ENCODE peak calls at places on chromosomes 1 and 21, in six cellular contexts. One of them, this sample, is unnamed.

GRCh38 chr1:212962509-212962908 is 12.2 kb downstream of the VASH2 start:
- DNase-seq in A549: no peak
- DNase-seq in HFF-Myc: no peak
- DNase-seq in lung: no peak
- DNase-seq in left ventricle myocardium inferior: no peak
- DNase-seq in neural progenitor cell: no peak
- DNase-seq in this sample: no peak

GRCh38 chr1:2819429-2819828 is 17.9 kb upstream of the TTC34 start:
- DNase-seq in A549: no peak
- DNase-seq in HFF-Myc: no peak
- DNase-seq in lung: no peak
- DNase-seq in left ventricle myocardium inferior: no peak
- DNase-seq in neural progenitor cell: no peak
- DNase-seq in this sample: no peak

GRCh38 chr1:36968730-36969129 is 65.6 kb downstream of the GRIK3 start:
- DNase-seq in A549: no peak
- DNase-seq in HFF-Myc: no peak
- DNase-seq in lung: no peak
- DNase-seq in left ventricle myocardium inferior: no peak
- DNase-seq in neural progenitor cell: no peak
- DNase-seq in this sample: no peak

GRCh38 chr1:174721246-174721645 is 273.5 kb downstream of the GPR52 start:
- DNase-seq in A549: no peak
- DNase-seq in HFF-Myc: no peak
- DNase-seq in lung: no peak
- DNase-seq in left ventricle myocardium inferior: no peak
- DNase-seq in neural progenitor cell: no peak
- DNase-seq in this sample: no peak

GRCh38 chr1:234529095-234529494 is 50.1 kb upstream of the TARBP1 start:
- DNase-seq in A549: no peak
- DNase-seq in HFF-Myc: no peak
- DNase-seq in lung: no peak
- DNase-seq in left ventricle myocardium inferior: no peak
- DNase-seq in neural progenitor cell: no peak
- DNase-seq in this sample: no peak

GRCh38 chr1:223337174-223337869 is 26.7 kb downstream of the SUSD4 start:
- DNase-seq in A549: no peak
- DNase-seq in HFF-Myc: no peak
- DNase-seq in lung: no peak
- DNase-seq in left ventricle myocardium inferior: no peak
- DNase-seq in neural progenitor cell: no peak
- DNase-seq in this sample: no peak

GRCh38 chr1:65495137-65495536 is 74.7 kb downstream of the LEPR start:
- DNase-seq in A549: no peak
- DNase-seq in HFF-Myc: no peak
- DNase-seq in lung: no peak
- DNase-seq in left ventricle myocardium inferior: no peak
- DNase-seq in neural progenitor cell: no peak
- DNase-seq in this sample: no peak

GRCh38 chr1:36818771-36819170 is 215.5 kb downstream of the GRIK3 start:
- DNase-seq in A549: no peak
- DNase-seq in HFF-Myc: no peak
- DNase-seq in lung: no peak
- DNase-seq in left ventricle myocardium inferior: no peak
- DNase-seq in neural progenitor cell: no peak
- DNase-seq in this sample: no peak

GRCh38 chr1:9615316-9616063 is 26.8 kb downstream of the TMEM201 start:
- DNase-seq in A549: peak
- DNase-seq in HFF-Myc: peak
- DNase-seq in lung: peak
- DNase-seq in left ventricle myocardium inferior: no peak
- DNase-seq in neural progenitor cell: peak
- DNase-seq in this sample: no peak

GRCh38 chr1:17665950-17666720 is 89.0 kb upstream of the ACTL8 start:
- DNase-seq in A549: no peak
- DNase-seq in HFF-Myc: no peak
- DNase-seq in lung: no peak
- DNase-seq in left ventricle myocardium inferior: no peak
- DNase-seq in neural progenitor cell: no peak
- DNase-seq in this sample: no peak

GRCh38 chr1:33721416-33721815 is 142.5 kb upstream of the HMGB4 start:
- DNase-seq in A549: no peak
- DNase-seq in HFF-Myc: no peak
- DNase-seq in lung: no peak
- DNase-seq in left ventricle myocardium inferior: no peak
- DNase-seq in neural progenitor cell: no peak
- DNase-seq in this sample: no peak

GRCh38 chr1:32275424-32275823 is 16.5 kb upstream of the HDAC1 start:
- DNase-seq in A549: no peak
- DNase-seq in HFF-Myc: no peak
- DNase-seq in lung: no peak
- DNase-seq in left ventricle myocardium inferior: no peak
- DNase-seq in neural progenitor cell: no peak
- DNase-seq in this sample: no peak

GRCh38 chr21:41166947-41167346 is 1.0 kb upstream of the BACE2 start:
- DNase-seq in A549: no peak
- DNase-seq in HFF-Myc: no peak
- DNase-seq in lung: no peak
- DNase-seq in left ventricle myocardium inferior: peak
- DNase-seq in neural progenitor cell: no peak
- DNase-seq in this sample: no peak

GRCh38 chr1:77639056-77639455 is 43.4 kb downstream of the ZZZ3 start:
- DNase-seq in A549: peak
- DNase-seq in HFF-Myc: no peak
- DNase-seq in lung: no peak
- DNase-seq in left ventricle myocardium inferior: no peak
- DNase-seq in neural progenitor cell: no peak
- DNase-seq in this sample: peak

GRCh38 chr1:165960881-165961280 is 133.5 kb downstream of the UCK2 start:
- DNase-seq in A549: no peak
- DNase-seq in HFF-Myc: no peak
- DNase-seq in lung: no peak
- DNase-seq in left ventricle myocardium inferior: no peak
- DNase-seq in neural progenitor cell: no peak
- DNase-seq in this sample: no peak

GRCh38 chr1:89603651-89604413 is 29.1 kb upstream of the LRRC8C start:
- DNase-seq in A549: no peak
- DNase-seq in HFF-Myc: no peak
- DNase-seq in lung: no peak
- DNase-seq in left ventricle myocardium inferior: no peak
- DNase-seq in neural progenitor cell: no peak
- DNase-seq in this sample: peak

GRCh38 chr1:32900956-32901822 is at the start of gene TMEM54:
- DNase-seq in A549: no peak
- DNase-seq in HFF-Myc: no peak
- DNase-seq in lung: no peak
- DNase-seq in left ventricle myocardium inferior: peak
- DNase-seq in neural progenitor cell: peak
- DNase-seq in this sample: no peak

GRCh38 chr1:2106681-2107405 is 56.6 kb downstream of the PRKCZ start:
- DNase-seq in A549: no peak
- DNase-seq in HFF-Myc: no peak
- DNase-seq in lung: no peak
- DNase-seq in left ventricle myocardium inferior: no peak
- DNase-seq in neural progenitor cell: no peak
- DNase-seq in this sample: no peak

GRCh38 chr1:176111835-176112234 is 95.3 kb downstream of the COP1 start:
- DNase-seq in A549: peak
- DNase-seq in HFF-Myc: no peak
- DNase-seq in lung: no peak
- DNase-seq in left ventricle myocardium inferior: no peak
- DNase-seq in neural progenitor cell: no peak
- DNase-seq in this sample: no peak

GRCh38 chr1:234260578-234260977 is 112.7 kb upstream of the COA6 start:
- DNase-seq in A549: no peak
- DNase-seq in HFF-Myc: no peak
- DNase-seq in lung: no peak
- DNase-seq in left ventricle myocardium inferior: no peak
- DNase-seq in neural progenitor cell: no peak
- DNase-seq in this sample: no peak

GRCh38 chr1:26529655-26530539 is at the start of gene RPS6KA1:
- DNase-seq in A549: peak
- DNase-seq in HFF-Myc: no peak
- DNase-seq in lung: peak
- DNase-seq in left ventricle myocardium inferior: peak
- DNase-seq in neural progenitor cell: peak
- DNase-seq in this sample: no peak

GRCh38 chr1:15723631-15724246 is 12.3 kb upstream of the SLC25A34 start:
- DNase-seq in A549: no peak
- DNase-seq in HFF-Myc: no peak
- DNase-seq in lung: no peak
- DNase-seq in left ventricle myocardium inferior: no peak
- DNase-seq in neural progenitor cell: no peak
- DNase-seq in this sample: no peak

GRCh38 chr1:54404939-54405880 is 984 bp downstream of the SSBP3 start:
- DNase-seq in A549: no peak
- DNase-seq in HFF-Myc: no peak
- DNase-seq in lung: no peak
- DNase-seq in left ventricle myocardium inferior: peak
- DNase-seq in neural progenitor cell: peak
- DNase-seq in this sample: no peak
- TF ChIP-seq CTCF in A549: peak
- TF ChIP-seq CTCF in HFF-Myc: no peak
- TF ChIP-seq CTCF in lung: no peak
- TF ChIP-seq CTCF in left ventricle myocardium inferior: no peak
- TF ChIP-seq CTCF in neural progenitor cell: no peak
- TF ChIP-seq CTCF in this sample: no peak

GRCh38 chr1:19682257-19682656 is 17.6 kb downstream of the HTR6 start:
- DNase-seq in A549: no peak
- DNase-seq in HFF-Myc: peak
- DNase-seq in lung: no peak
- DNase-seq in left ventricle myocardium inferior: no peak
- DNase-seq in neural progenitor cell: no peak
- DNase-seq in this sample: peak

GRCh38 chr1:19678493-19678892 is 13.8 kb downstream of the HTR6 start:
- DNase-seq in A549: no peak
- DNase-seq in HFF-Myc: no peak
- DNase-seq in lung: no peak
- DNase-seq in left ventricle myocardium inferior: no peak
- DNase-seq in neural progenitor cell: no peak
- DNase-seq in this sample: no peak

GRCh38 chr1:19679691-19680090 is 15.0 kb downstream of the HTR6 start:
- DNase-seq in A549: no peak
- DNase-seq in HFF-Myc: no peak
- DNase-seq in lung: no peak
- DNase-seq in left ventricle myocardium inferior: no peak
- DNase-seq in neural progenitor cell: no peak
- DNase-seq in this sample: no peak

GRCh38 chr1:19678931-19679453 is 14.3 kb downstream of the HTR6 start:
- DNase-seq in A549: no peak
- DNase-seq in HFF-Myc: no peak
- DNase-seq in lung: no peak
- DNase-seq in left ventricle myocardium inferior: no peak
- DNase-seq in neural progenitor cell: no peak
- DNase-seq in this sample: no peak

DNA sequence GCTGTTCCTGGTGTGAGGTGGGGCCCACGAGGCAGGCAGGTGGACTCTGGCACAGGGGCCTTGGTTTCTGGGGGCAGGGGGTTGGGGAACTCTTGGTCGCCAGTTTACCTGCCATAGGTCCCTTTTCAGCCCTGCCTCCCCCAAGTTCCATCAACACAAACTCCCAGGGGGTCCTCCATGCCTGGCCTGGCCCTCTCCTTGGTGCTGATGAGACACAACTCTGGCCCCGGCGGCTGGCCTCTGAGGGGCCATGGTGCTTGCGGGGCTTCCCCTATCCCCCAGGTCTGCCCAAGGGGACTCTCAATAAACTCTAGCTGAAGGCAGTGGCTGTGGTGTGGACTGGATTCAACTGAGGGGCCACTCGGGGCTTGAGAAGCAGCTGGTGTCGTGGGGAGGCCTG is 16.0 kb downstream of the HTR6 start:
- DNase-seq in A549: no peak
- DNase-seq in HFF-Myc: no peak
- DNase-seq in lung: no peak
- DNase-seq in left ventricle myocardium inferior: no peak
- DNase-seq in neural progenitor cell: peak
- DNase-seq in this sample: no peak
- H3K4me3 ChIP-seq in A549: no peak
- H3K4me3 ChIP-seq in HFF-Myc: no peak
- H3K4me3 ChIP-seq in lung: no peak
- H3K4me3 ChIP-seq in left ventricle myocardium inferior: no peak
- H3K4me3 ChIP-seq in neural progenitor cell: no peak
- H3K4me3 ChIP-seq in this sample: no peak

GRCh38 chr1:7983086-7983778 is 21.7 kb downstream of the PARK7 start:
- DNase-seq in A549: no peak
- DNase-seq in HFF-Myc: no peak
- DNase-seq in lung: no peak
- DNase-seq in left ventricle myocardium inferior: no peak
- DNase-seq in neural progenitor cell: no peak
- DNase-seq in this sample: no peak
- TF ChIP-seq CTCF in A549: no peak
- TF ChIP-seq CTCF in HFF-Myc: no peak
- TF ChIP-seq CTCF in lung: no peak
- TF ChIP-seq CTCF in left ventricle myocardium inferior: no peak
- TF ChIP-seq CTCF in neural progenitor cell: no peak
- TF ChIP-seq CTCF in this sample: no peak

DNA sequence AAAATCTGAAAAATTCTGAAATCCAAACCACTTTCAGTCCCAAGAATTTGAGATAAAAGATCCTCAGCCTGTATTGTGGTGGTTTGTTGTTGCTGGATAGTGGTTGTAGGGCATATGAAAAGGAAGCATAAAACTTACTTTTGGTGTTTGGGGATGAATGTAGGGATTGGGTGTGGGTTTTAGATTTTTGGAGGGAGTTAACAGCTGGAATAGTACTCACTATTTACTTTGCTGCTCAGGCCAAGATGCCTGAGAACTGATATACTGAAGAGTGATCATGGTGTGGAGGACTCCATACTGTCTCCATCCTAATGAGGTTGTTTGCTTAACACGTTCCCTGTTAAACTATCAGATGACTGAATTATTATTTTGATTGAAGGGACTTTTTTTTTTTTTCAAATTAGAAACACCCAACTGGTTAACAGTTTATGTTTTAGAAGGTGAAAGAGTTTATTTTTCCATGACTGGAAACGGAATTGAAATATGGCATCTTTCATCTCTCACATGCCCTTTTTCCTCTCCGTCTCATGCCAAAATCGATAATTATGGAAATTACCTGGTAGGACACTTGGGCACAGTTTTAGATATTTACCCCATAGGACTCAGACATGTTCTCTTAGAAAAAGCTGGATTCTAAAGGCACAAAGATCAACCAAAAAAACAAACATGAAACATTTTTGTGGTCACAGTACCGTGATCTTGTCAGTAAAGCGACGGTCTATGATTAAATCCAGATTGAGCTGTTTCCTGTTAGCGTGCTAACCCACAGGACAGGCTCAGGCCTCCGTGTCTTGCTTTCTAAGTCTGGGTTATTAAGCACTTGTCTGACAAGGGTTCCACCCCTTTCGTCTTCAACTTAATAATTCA is 37.3 kb downstream of the RGL1 start:
- DNase-seq in A549: no peak
- DNase-seq in HFF-Myc: peak
- DNase-seq in lung: no peak
- DNase-seq in left ventricle myocardium inferior: peak
- DNase-seq in neural progenitor cell: no peak
- DNase-seq in this sample: peak
- H3K4me3 ChIP-seq in A549: no peak
- H3K4me3 ChIP-seq in HFF-Myc: no peak
- H3K4me3 ChIP-seq in lung: no peak
- H3K4me3 ChIP-seq in left ventricle myocardium inferior: peak
- H3K4me3 ChIP-seq in neural progenitor cell: no peak
- H3K4me3 ChIP-seq in this sample: no peak

GRCh38 chr1:7570311-7570710 is 200.8 kb upstream of the VAMP3 start:
- DNase-seq in A549: no peak
- DNase-seq in HFF-Myc: no peak
- DNase-seq in lung: no peak
- DNase-seq in left ventricle myocardium inferior: no peak
- DNase-seq in neural progenitor cell: no peak
- DNase-seq in this sample: no peak
- TF ChIP-seq CTCF in A549: no peak
- TF ChIP-seq CTCF in HFF-Myc: no peak
- TF ChIP-seq CTCF in lung: no peak
- TF ChIP-seq CTCF in left ventricle myocardium inferior: no peak
- TF ChIP-seq CTCF in neural progenitor cell: no peak
- TF ChIP-seq CTCF in this sample: no peak

This sample was measured in AG09309.